ENCODE peak calls at places on chromosome X, in eight cellular contexts. One of them, this sample, is unnamed.

GRCh38 chrX:128518508-128518907 is 466.3 kb upstream of the ACTRT1 start:
- DNase-seq in uterus: no peak
- DNase-seq in heart right ventricle: no peak
- DNase-seq in brain microvascular endothelial cell: no peak
- DNase-seq in epithelial cell of esophagus: peak; percentile 44
- DNase-seq in AG04449: no peak
- DNase-seq in stomach: no peak
- DNase-seq in A549: no peak
- DNase-seq in this sample: peak; percentile 5

GRCh38 chrX:68443155-68443868 is 10.0 kb upstream of the OPHN1 start:
- DNase-seq in brain microvascular endothelial cell: peak; percentile 64
- DNase-seq in AG04449: no peak
- DNase-seq in stomach: no peak
- DNase-seq in uterus: no peak
- DNase-seq in heart right ventricle: no peak
- DNase-seq in epithelial cell of esophagus: no peak
- DNase-seq in A549: no peak
- DNase-seq in this sample: peak; percentile 40

GRCh38 chrX:132875705-132876508 is 82.5 kb downstream of the HS6ST2 start:
- DNase-seq in brain microvascular endothelial cell: no peak
- DNase-seq in A549: no peak
- DNase-seq in AG04449: no peak
- DNase-seq in uterus: no peak
- DNase-seq in epithelial cell of esophagus: no peak
- DNase-seq in heart right ventricle: no peak
- DNase-seq in stomach: no peak
- DNase-seq in this sample: no peak

GRCh38 chrX:148049441-148049840 is 68.3 kb downstream of the FMR1NB start:
- DNase-seq in heart right ventricle: no peak
- DNase-seq in AG04449: no peak
- DNase-seq in uterus: no peak
- DNase-seq in stomach: no peak
- DNase-seq in brain microvascular endothelial cell: no peak
- DNase-seq in A549: peak; percentile 1
- DNase-seq in epithelial cell of esophagus: peak; percentile 34
- DNase-seq in this sample: peak; percentile 51

GRCh38 chrX:119015407-119016242 is 41.2 kb downstream of the LONRF3 start:
- DNase-seq in epithelial cell of esophagus: peak; percentile 83
- DNase-seq in stomach: peak; percentile 43
- DNase-seq in uterus: peak; percentile 38
- DNase-seq in A549: peak; percentile 14
- DNase-seq in AG04449: peak; percentile 3
- DNase-seq in brain microvascular endothelial cell: peak; percentile 82
- DNase-seq in heart right ventricle: peak; percentile 49
- DNase-seq in this sample: peak; percentile 86

GRCh38 chrX:48779399-48779798 is 7.0 kb upstream of the GATA1 start:
- DNase-seq in uterus: no peak
- DNase-seq in AG04449: no peak
- DNase-seq in brain microvascular endothelial cell: no peak
- DNase-seq in heart right ventricle: no peak
- DNase-seq in stomach: no peak
- DNase-seq in epithelial cell of esophagus: no peak
- DNase-seq in A549: no peak
- DNase-seq in this sample: no peak

GRCh38 chrX:50874878-50875277 is 35.7 kb upstream of the BMP15 start:
- DNase-seq in AG04449: no peak
- DNase-seq in heart right ventricle: no peak
- DNase-seq in uterus: no peak
- DNase-seq in stomach: no peak
- DNase-seq in brain microvascular endothelial cell: no peak
- DNase-seq in epithelial cell of esophagus: peak; percentile 5
- DNase-seq in A549: no peak
- DNase-seq in this sample: no peak

GRCh38 chrX:43655961-43656494 is at the start of gene MAOA:
- DNase-seq in A549: peak; percentile 43
- DNase-seq in brain microvascular endothelial cell: no peak
- DNase-seq in AG04449: no peak
- DNase-seq in uterus: peak; percentile 88
- DNase-seq in epithelial cell of esophagus: peak; percentile 71
- DNase-seq in heart right ventricle: peak; percentile 77
- DNase-seq in stomach: peak; percentile 87
- DNase-seq in this sample: peak; percentile 67

GRCh38 chrX:149715468-149715867 is 3.6 kb downstream of the MAGEA11 start:
- DNase-seq in A549: no peak
- DNase-seq in epithelial cell of esophagus: no peak
- DNase-seq in stomach: no peak
- DNase-seq in brain microvascular endothelial cell: no peak
- DNase-seq in uterus: no peak
- DNase-seq in heart right ventricle: no peak
- DNase-seq in AG04449: no peak
- DNase-seq in this sample: no peak

GRCh38 chrX:129957241-129958099 is 25.0 kb upstream of the BCORL1 start:
- DNase-seq in stomach: peak; percentile 70
- DNase-seq in heart right ventricle: peak; percentile 67
- DNase-seq in AG04449: no peak
- DNase-seq in A549: peak; percentile 84
- DNase-seq in brain microvascular endothelial cell: no peak
- DNase-seq in uterus: peak; percentile 52
- DNase-seq in epithelial cell of esophagus: peak; percentile 14
- DNase-seq in this sample: peak; percentile 29

GRCh38 chrX:118496763-118497079 is 1.1 kb downstream of the DOCK11 start:
- DNase-seq in heart right ventricle: no peak
- DNase-seq in uterus: no peak
- DNase-seq in AG04449: no peak
- DNase-seq in stomach: no peak
- DNase-seq in epithelial cell of esophagus: no peak
- DNase-seq in brain microvascular endothelial cell: no peak
- DNase-seq in A549: no peak
- DNase-seq in this sample: no peak

GRCh38 chrX:32443841-32444240 is 767.5 kb downstream of the DMD start:
- DNase-seq in uterus: no peak
- DNase-seq in brain microvascular endothelial cell: no peak
- DNase-seq in epithelial cell of esophagus: no peak
- DNase-seq in heart right ventricle: no peak
- DNase-seq in stomach: no peak
- DNase-seq in A549: no peak
- DNase-seq in AG04449: no peak
- DNase-seq in this sample: no peak
- H3K4me3 ChIP-seq in uterus: no peak overlapping the region
- H3K4me3 ChIP-seq in brain microvascular endothelial cell: no peak overlapping the region
- H3K4me3 ChIP-seq in epithelial cell of esophagus: no peak overlapping the region
- H3K4me3 ChIP-seq in heart right ventricle: no peak overlapping the region
- H3K4me3 ChIP-seq in stomach: no peak overlapping the region
- H3K4me3 ChIP-seq in A549: no peak overlapping the region
- H3K4me3 ChIP-seq in AG04449: no peak overlapping the region
- H3K4me3 ChIP-seq in this sample: no peak overlapping the region

DNA sequence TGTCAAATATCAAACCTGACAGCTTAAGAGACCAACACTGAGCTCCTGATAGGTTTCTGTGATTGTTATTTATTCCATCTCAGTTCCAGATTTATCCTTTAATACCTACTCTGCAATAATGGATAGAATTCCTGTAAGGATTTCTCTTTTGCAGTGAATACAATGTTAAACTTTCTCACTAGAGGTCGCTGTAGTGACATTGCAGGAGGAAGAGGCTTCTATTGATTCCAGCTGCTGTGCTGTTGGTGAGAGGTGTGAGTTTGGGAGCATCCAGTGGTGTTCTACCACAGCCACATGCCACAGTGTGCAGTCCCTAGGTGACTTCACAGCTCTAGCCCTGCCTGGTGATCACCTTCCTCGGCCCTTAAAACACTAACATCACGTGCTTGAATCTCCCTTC is 34.6 kb upstream of the DCAF8L2 start:
- DNase-seq in AG04449: no peak
- DNase-seq in heart right ventricle: no peak
- DNase-seq in A549: peak; percentile 4
- DNase-seq in uterus: no peak
- DNase-seq in brain microvascular endothelial cell: no peak
- DNase-seq in stomach: no peak
- DNase-seq in epithelial cell of esophagus: peak; percentile 48
- DNase-seq in this sample: peak; percentile 64
- TF ChIP-seq CTCF in AG04449: no peak
- TF ChIP-seq CTCF in heart right ventricle: peak; percentile 50
- TF ChIP-seq CTCF in A549: no peak
- TF ChIP-seq CTCF in uterus: no peak
- TF ChIP-seq CTCF in brain microvascular endothelial cell: peak; percentile 61
- TF ChIP-seq CTCF in stomach: no peak
- TF ChIP-seq CTCF in epithelial cell of esophagus: peak; percentile 61
- TF ChIP-seq CTCF in this sample: peak; percentile 59

GRCh38 chrX:2967584-2967983 is 38.4 kb upstream of the ARSD start:
- DNase-seq in heart right ventricle: no peak
- DNase-seq in epithelial cell of esophagus: no peak
- DNase-seq in AG04449: no peak
- DNase-seq in A549: no peak
- DNase-seq in brain microvascular endothelial cell: no peak
- DNase-seq in uterus: no peak
- DNase-seq in stomach: no peak
- DNase-seq in this sample: no peak
- H3K4me3 ChIP-seq in heart right ventricle: no peak overlapping the region
- H3K4me3 ChIP-seq in epithelial cell of esophagus: no peak overlapping the region
- H3K4me3 ChIP-seq in AG04449: peak overlapping the region; percentile 1
- H3K4me3 ChIP-seq in A549: no peak overlapping the region
- H3K4me3 ChIP-seq in brain microvascular endothelial cell: peak overlapping the region; percentile 42
- H3K4me3 ChIP-seq in uterus: no peak overlapping the region
- H3K4me3 ChIP-seq in stomach: no peak overlapping the region
- H3K4me3 ChIP-seq in this sample: no peak overlapping the region

GRCh38 chrX:69493193-69493592 is 10.9 kb upstream of the NALF2 start:
- DNase-seq in uterus: no peak
- DNase-seq in stomach: peak; percentile 43
- DNase-seq in A549: peak; percentile 35
- DNase-seq in brain microvascular endothelial cell: no peak
- DNase-seq in epithelial cell of esophagus: peak; percentile 36
- DNase-seq in heart right ventricle: peak; percentile 6
- DNase-seq in AG04449: no peak
- DNase-seq in this sample: peak; percentile 10
- TF ChIP-seq CTCF in uterus: peak; percentile 27
- TF ChIP-seq CTCF in stomach: no peak
- TF ChIP-seq CTCF in A549: peak; percentile 54
- TF ChIP-seq CTCF in brain microvascular endothelial cell: peak; percentile 42
- TF ChIP-seq CTCF in epithelial cell of esophagus: peak; percentile 35
- TF ChIP-seq CTCF in heart right ventricle: peak; percentile 48
- TF ChIP-seq CTCF in AG04449: peak; percentile 1
- TF ChIP-seq CTCF in this sample: peak; percentile 19

DNA sequence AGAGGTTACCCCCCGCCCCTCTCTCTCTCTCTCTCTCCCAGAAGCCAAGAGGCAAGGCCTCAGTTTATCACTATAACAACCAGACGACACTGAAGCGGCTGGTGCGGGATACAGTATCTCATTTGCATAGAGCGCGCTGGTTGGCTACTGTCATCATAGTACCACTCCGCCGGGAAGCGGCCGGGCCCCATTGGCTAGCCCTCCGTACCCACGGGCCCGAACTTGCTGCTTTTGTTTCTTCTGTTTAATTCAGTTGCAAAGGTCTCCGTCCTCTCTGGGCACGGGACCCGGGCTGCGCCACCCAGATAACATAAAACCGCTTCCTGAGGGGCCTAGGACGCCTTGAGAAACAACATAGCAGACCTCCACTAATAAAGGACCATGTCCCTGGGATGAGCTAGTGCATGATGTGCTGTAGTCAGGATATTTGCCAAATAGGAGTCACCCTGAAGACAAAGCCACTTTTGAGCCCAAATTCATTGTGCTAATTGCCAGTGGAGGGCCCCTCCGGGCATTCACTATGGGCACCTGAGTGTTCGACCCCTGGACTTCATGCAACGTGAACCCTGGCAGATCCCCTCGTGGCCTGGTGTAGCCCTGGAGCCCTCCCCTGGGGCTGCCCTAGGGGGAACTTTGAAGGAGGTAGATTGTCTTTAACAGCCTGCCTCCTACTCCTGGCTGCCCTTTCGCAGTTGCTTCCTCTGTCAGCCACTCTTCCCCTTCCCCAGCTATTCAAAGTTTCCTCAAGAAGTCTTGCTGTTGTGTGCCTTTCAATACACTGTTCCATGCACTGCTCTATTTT is at the start of gene PCYT1B:
- DNase-seq in heart right ventricle: peak; percentile 45
- DNase-seq in AG04449: no peak
- DNase-seq in A549: no peak
- DNase-seq in stomach: peak; percentile 33
- DNase-seq in uterus: peak; percentile 64
- DNase-seq in brain microvascular endothelial cell: peak; percentile 60
- DNase-seq in epithelial cell of esophagus: peak; percentile 71
- DNase-seq in this sample: peak; percentile 65
- H3K4me3 ChIP-seq in heart right ventricle: peak within 1 kb of the TSS; percentile 8
- H3K4me3 ChIP-seq in AG04449: peak within 1 kb of the TSS; percentile 29
- H3K4me3 ChIP-seq in A549: no peak within 1 kb of the TSS
- H3K4me3 ChIP-seq in stomach: peak within 1 kb of the TSS; percentile 32
- H3K4me3 ChIP-seq in uterus: peak within 1 kb of the TSS; percentile 33
- H3K4me3 ChIP-seq in brain microvascular endothelial cell: peak within 1 kb of the TSS; percentile 44
- H3K4me3 ChIP-seq in epithelial cell of esophagus: no peak within 1 kb of the TSS
- H3K4me3 ChIP-seq in this sample: no peak within 1 kb of the TSS

GRCh38 chrX:152903589-152903988 is 5.7 kb downstream of the ZNF185 start:
- DNase-seq in AG04449: no peak
- DNase-seq in heart right ventricle: no peak
- DNase-seq in brain microvascular endothelial cell: no peak
- DNase-seq in A549: no peak
- DNase-seq in uterus: no peak
- DNase-seq in stomach: no peak
- DNase-seq in epithelial cell of esophagus: no peak
- DNase-seq in this sample: no peak

GRCh38 chrX:152905081-152905420 is 7.2 kb downstream of the ZNF185 start:
- DNase-seq in AG04449: no peak
- DNase-seq in epithelial cell of esophagus: no peak
- DNase-seq in uterus: no peak
- DNase-seq in brain microvascular endothelial cell: no peak
- DNase-seq in stomach: no peak
- DNase-seq in heart right ventricle: no peak
- DNase-seq in A549: no peak
- DNase-seq in this sample: no peak

GRCh38 chrX:152901816-152902501 is 4.1 kb downstream of the ZNF185 start:
- DNase-seq in heart right ventricle: no peak
- DNase-seq in brain microvascular endothelial cell: no peak
- DNase-seq in uterus: no peak
- DNase-seq in A549: no peak
- DNase-seq in epithelial cell of esophagus: no peak
- DNase-seq in AG04449: no peak
- DNase-seq in stomach: no peak
- DNase-seq in this sample: no peak

GRCh38 chrX:152902502-152902820 is 4.6 kb downstream of the ZNF185 start:
- DNase-seq in brain microvascular endothelial cell: no peak
- DNase-seq in epithelial cell of esophagus: no peak
- DNase-seq in uterus: no peak
- DNase-seq in stomach: no peak
- DNase-seq in AG04449: no peak
- DNase-seq in heart right ventricle: no peak
- DNase-seq in A549: no peak
- DNase-seq in this sample: no peak

GRCh38 chrX:152904151-152905080 is 6.5 kb downstream of the ZNF185 start:
- DNase-seq in brain microvascular endothelial cell: peak; percentile 51
- DNase-seq in uterus: peak; percentile 54
- DNase-seq in stomach: peak; percentile 45
- DNase-seq in AG04449: peak; percentile 16
- DNase-seq in epithelial cell of esophagus: peak; percentile 68
- DNase-seq in heart right ventricle: peak; percentile 22
- DNase-seq in A549: peak; percentile 75
- DNase-seq in this sample: peak; percentile 58
- TF ChIP-seq CTCF in brain microvascular endothelial cell: peak; percentile 82
- TF ChIP-seq CTCF in uterus: peak; percentile 40
- TF ChIP-seq CTCF in stomach: no peak
- TF ChIP-seq CTCF in AG04449: peak; percentile 79
- TF ChIP-seq CTCF in epithelial cell of esophagus: peak; percentile 75
- TF ChIP-seq CTCF in heart right ventricle: peak; percentile 61
- TF ChIP-seq CTCF in A549: peak; percentile 51
- TF ChIP-seq CTCF in this sample: peak; percentile 85

GRCh38 chrX:20665441-20665840 is 398.7 kb upstream of the RPS6KA3 start:
- DNase-seq in A549: no peak
- DNase-seq in uterus: no peak
- DNase-seq in heart right ventricle: no peak
- DNase-seq in epithelial cell of esophagus: no peak
- DNase-seq in brain microvascular endothelial cell: no peak
- DNase-seq in stomach: no peak
- DNase-seq in AG04449: peak; percentile 1
- DNase-seq in this sample: no peak
- H3K4me3 ChIP-seq in A549: no peak overlapping the region
- H3K4me3 ChIP-seq in uterus: no peak overlapping the region
- H3K4me3 ChIP-seq in heart right ventricle: no peak overlapping the region
- H3K4me3 ChIP-seq in epithelial cell of esophagus: no peak overlapping the region
- H3K4me3 ChIP-seq in brain microvascular endothelial cell: no peak overlapping the region
- H3K4me3 ChIP-seq in stomach: no peak overlapping the region
- H3K4me3 ChIP-seq in AG04449: no peak overlapping the region
- H3K4me3 ChIP-seq in this sample: no peak overlapping the region

This sample was measured in cardiac fibroblast.